ENCODE peak calls at places on chromosomes 11 and 22, in nine cellular contexts. V, I, S, K, C, B, Q, M and P are unnamed samples.

GRCh38 chr11:69297225-69297925 is 3.4 kb downstream of the MYEOV start:
- DNase-seq in B (peak), K (peak), Q (peak), I (peak), C (peak), V (peak), M (peak), S (peak), P (no peak)

GRCh38 chr11:95835768-95836488 is 45.6 kb downstream of the CEP57 start:
- DNase-seq in B (peak), V (peak), Q (peak), M (peak), S (peak), C (peak), K (peak), I (peak), P (peak)

GRCh38 chr11:70549386-70549785 is 151.1 kb downstream of the CTTN start:
- DNase-seq in K (no peak), B (no peak), Q (no peak), S (no peak), C (no peak), V (no peak), I (no peak), M (no peak), P (no peak)

GRCh38 chr11:64854534-64855502 is 10.4 kb upstream of the CDC42BPG start:
- DNase-seq in S (peak), Q (peak), C (peak), I (peak), M (no peak), V (peak), B (no peak), K (peak), P (peak)

GRCh38 chr11:64206457-64207246 is at the start of gene FERMT3:
- DNase-seq in Q (peak), V (no peak), C (peak), I (peak), S (no peak), B (peak), M (no peak), K (no peak), P (no peak)

GRCh38 chr11:45857834-45858492 is 10.7 kb downstream of the CRY2 start:
- DNase-seq in S (no peak), M (peak), V (no peak), B (no peak), I (peak), Q (no peak), K (no peak), C (peak), P (peak)

GRCh38 chr22:16949561-16949960 is 58.5 kb downstream of the GAB4 start:
- DNase-seq in V (no peak), K (no peak), C (no peak), Q (peak), B (no peak), M (no peak), S (no peak), I (peak), P (no peak)

GRCh38 chr22:37925311-37925710 is 19.2 kb downstream of the MICALL1 start:
- DNase-seq in S (no peak), K (no peak), V (no peak), C (no peak), M (no peak), B (no peak), Q (no peak), I (no peak), P (no peak)

GRCh38 chr11:110984147-110984546 is 261.4 kb upstream of the POU2AF2 start:
- DNase-seq in B (no peak), M (no peak), C (no peak), I (peak), Q (no peak), V (no peak), K (no peak), S (peak), P (no peak)

GRCh38 chr22:32329202-32329645 is 28.4 kb upstream of the RFPL3 start:
- DNase-seq in Q (no peak), B (no peak), I (no peak), K (no peak), S (no peak), C (no peak), V (no peak), M (no peak), P (no peak)

GRCh38 chr11:29306527-29306926 is 710.3 kb downstream of the KCNA4 start:
- DNase-seq in Q (no peak), C (no peak), S (no peak), B (no peak), V (no peak), I (peak), M (no peak), K (no peak), P (no peak)

GRCh38 chr11:121291896-121292502 is 572 bp upstream of the SC5D start:
- DNase-seq in V (no peak), B (no peak), Q (no peak), C (no peak), S (no peak), I (no peak), M (no peak), K (no peak), P (no peak)

GRCh38 chr11:76656571-76657081 is 13.9 kb downstream of the LRRC32 start:
- DNase-seq in K (no peak), Q (no peak), C (peak), B (no peak), S (no peak), M (no peak), V (no peak), I (no peak), P (no peak)

GRCh38 chr11:120857508-120857907 is 166.4 kb upstream of the TBCEL start:
- DNase-seq in M (no peak), S (no peak), B (no peak), Q (no peak), I (no peak), V (no peak), C (no peak), K (no peak), P (no peak)

GRCh38 chr22:27262371-27262770 is 539.2 kb downstream of the MN1 start:
- DNase-seq in V (no peak), K (no peak), M (no peak), S (no peak), I (no peak), C (no peak), B (no peak), Q (no peak), P (no peak)

GRCh38 chr11:134843020-134843419 is 431.0 kb upstream of the B3GAT1 start:
- DNase-seq in C (no peak), I (no peak), Q (no peak), K (no peak), S (no peak), M (no peak), B (no peak), V (no peak), P (no peak)

GRCh38 chr11:108199446-108200321 is 22.8 kb downstream of the NPAT start:
- DNase-seq in V (no peak), C (peak), M (no peak), I (no peak), K (no peak), S (peak), B (peak), Q (peak), P (no peak)

GRCh38 chr11:60761436-60762190 is 4.9 kb downstream of the MS4A15 start:
- DNase-seq in I (no peak), V (no peak), C (no peak), Q (no peak), K (no peak), M (no peak), S (no peak), B (no peak), P (no peak)

GRCh38 chr22:23833911-23834317 is 4.9 kb downstream of the DERL3 start:
- DNase-seq in V (no peak), S (no peak), M (no peak), K (no peak), C (peak), I (no peak), B (no peak), Q (no peak), P (no peak)

GRCh38 chr11:94725071-94725470 is 43.1 kb upstream of the AMOTL1 start:
- DNase-seq in V (no peak), I (no peak), B (no peak), K (no peak), M (no peak), S (no peak), C (no peak), Q (no peak), P (no peak)

GRCh38 chr11:82858556-82859091 is 41.6 kb downstream of the PRCP start:
- DNase-seq in B (no peak), S (peak), Q (no peak), I (peak), V (no peak), K (peak), C (no peak), M (peak), P (no peak)

GRCh38 chr11:66289548-66290331 is 797 bp upstream of the YIF1A start:
- DNase-seq in B (peak), Q (peak), C (peak), I (no peak), M (peak), V (peak), S (no peak), K (no peak), P (no peak)

GRCh38 chr22:41274856-41275255 is 11.1 kb downstream of the RANGAP1 start:
- DNase-seq in B (no peak), I (no peak), Q (no peak), C (no peak), V (no peak), K (no peak), M (peak), S (no peak), P (no peak)

GRCh38 chr11:64343740-64344133 is 3.7 kb downstream of the CCDC88B start:
- DNase-seq in S (no peak), B (no peak), K (no peak), Q (no peak), C (no peak), M (no peak), V (peak), I (no peak), P (no peak)

GRCh38 chr22:19722915-19723164 is 499 bp upstream of the GP1BB start:
- DNase-seq in Q (no peak), V (no peak), K (no peak), S (no peak), I (no peak), C (no peak), M (no peak), B (no peak), P (no peak)

GRCh38 chr11:66189031-66189745 is 79.3 kb upstream of the RAB1B start:
- DNase-seq in I (no peak), Q (no peak), V (no peak), M (no peak), C (no peak), K (no peak), S (no peak), B (no peak), P (no peak)

GRCh38 chr22:45150139-45150538 is 13.6 kb upstream of the NUP50 start:
- DNase-seq in Q (no peak), V (no peak), S (no peak), M (no peak), K (no peak), B (no peak), C (no peak), I (no peak), P (no peak)

GRCh38 chr11:116798368-116798767 is 6.7 kb upstream of the APOA5 start:
- DNase-seq in C (no peak), S (no peak), I (no peak), Q (no peak), V (no peak), K (no peak), B (no peak), M (no peak), P (no peak)

GRCh38 chr22:50531546-50532352 is 1.9 kb upstream of the TYMP start:
- DNase-seq in K (no peak), I (no peak), C (peak), M (no peak), V (no peak), Q (peak), B (peak), S (no peak), P (peak)

GRCh38 chr11:118592616-118593367 is 14.6 kb upstream of the PHLDB1 start:
- DNase-seq in M (no peak), C (no peak), K (no peak), S (no peak), Q (no peak), B (no peak), V (no peak), I (no peak), P (no peak)

GRCh38 chr11:7826316-7826715 is 29.6 kb upstream of the OR5P2 start:
- DNase-seq in B (no peak), C (no peak), S (no peak), M (no peak), V (no peak), K (no peak), I (no peak), Q (no peak), P (no peak)

GRCh38 chr22:26748845-26749244 is 91.5 kb downstream of the MIAT start:
- DNase-seq in K (no peak), S (no peak), C (no peak), B (no peak), I (no peak), M (peak), Q (no peak), V (no peak), P (peak)

GRCh38 chr22:40524392-40525249 is 111.9 kb downstream of the MRTFA start:
- DNase-seq in I (no peak), K (no peak), S (no peak), B (no peak), M (no peak), C (no peak), Q (no peak), V (no peak), P (no peak)

GRCh38 chr11:5929984-5930383 is 12.1 kb upstream of the OR56A3 start:
- DNase-seq in C (no peak), K (no peak), S (no peak), I (no peak), B (no peak), V (no peak), M (no peak), Q (no peak), P (no peak)

GRCh38 chr11:45843158-45843924 is 3.9 kb upstream of the CRY2 start:
- DNase-seq in B (peak), I (peak), V (peak), K (peak), M (peak), Q (peak), C (peak), S (peak), P (peak)